ENCODE peak calls at places on chromosome 6, in four cellular contexts. F, U, H and K are unnamed samples.

GRCh38 chr6:42225419-42225818 is 7.8 kb upstream of the MRPS10 start:
- DNase-seq in U (no peak), F (no peak), H (no peak), K (no peak)

GRCh38 chr6:121849477-121849876 is 414.0 kb downstream of the GJA1 start:
- DNase-seq in F (no peak), H (peak), U (peak), K (peak)

GRCh38 chr6:105675715-105676397 is 273.0 kb upstream of the PREP start:
- DNase-seq in F (no peak), H (no peak), U (peak), K (peak)

GRCh38 chr6:134052776-134053120 is 324 bp upstream of the SLC2A12 start:
- DNase-seq in F (no peak), U (no peak), H (no peak), K (no peak)

GRCh38 chr6:139407718-139408222 is 33.3 kb upstream of the CITED2 start:
- DNase-seq in F (no peak), H (peak), U (peak), K (peak)

GRCh38 chr6:11093065-11093590 is 506 bp upstream of the SMIM13 start:
- DNase-seq in F (no peak), H (no peak), U (peak), K (peak)

GRCh38 chr6:158708239-158708638 is 58.4 kb downstream of the SYTL3 start:
- DNase-seq in H (no peak), F (no peak), U (peak), K (peak)

GRCh38 chr6:72825265-72825918 is 203.5 kb downstream of the KCNQ5 start:
- DNase-seq in U (peak), H (no peak), F (no peak), K (peak)

GRCh38 chr6:152233547-152234320 is 403.4 kb downstream of the SYNE1 start:
- DNase-seq in U (no peak), H (no peak), F (no peak), K (peak)

GRCh38 chr6:135331002-135331401 is 149.9 kb downstream of the MYB start:
- DNase-seq in U (peak), H (no peak), F (no peak), K (peak)

GRCh38 chr6:21438237-21438985 is 155.1 kb upstream of the SOX4 start:
- DNase-seq in H (no peak), U (peak), F (no peak), K (peak)

GRCh38 chr6:73560853-73561407 is 40.1 kb upstream of the EEF1A1 start:
- DNase-seq in U (no peak), H (no peak), F (no peak), K (no peak)

GRCh38 chr6:164927288-164928040 is 381.9 kb downstream of the C6orf118 start:
- DNase-seq in U (peak), H (peak), F (peak), K (peak)

GRCh38 chr6:108621117-108621516 is 60.4 kb downstream of the FOXO3 start:
- DNase-seq in U (peak), F (no peak), H (no peak), K (peak)

GRCh38 chr6:51093899-51094665 is 275.4 kb downstream of the TFAP2B start:
- DNase-seq in U (no peak), H (no peak), F (no peak), K (no peak)

GRCh38 chr6:15623282-15624116 is 39.3 kb downstream of the DTNBP1 start:
- DNase-seq in H (peak), U (peak), F (no peak), K (no peak)

GRCh38 chr6:835476-836160 is 142.7 kb upstream of the EXOC2 start:
- DNase-seq in U (no peak), F (no peak), H (no peak), K (peak)

GRCh38 chr6:13273931-13274706 is 54.2 kb downstream of the TBC1D7 start:
- DNase-seq in H (no peak), U (no peak), F (peak), K (no peak)

GRCh38 chr6:17015551-17016381 is 86.1 kb upstream of the STMND1 start:
- DNase-seq in H (no peak), U (no peak), F (peak), K (peak)

GRCh38 chr6:129195666-129196065 is 312.7 kb downstream of the LAMA2 start:
- DNase-seq in U (no peak), F (no peak), H (no peak), K (no peak)

GRCh38 chr6:113073611-113074191 is 726.6 kb downstream of the RFPL4B start:
- DNase-seq in U (peak), F (no peak), H (no peak), K (peak)

GRCh38 chr6:55379895-55380294 is 52.6 kb downstream of the GFRAL start:
- DNase-seq in F (no peak), U (peak), H (no peak), K (peak)

GRCh38 chr6:138970856-138971425 is 17.1 kb downstream of the REPS1 start:
- DNase-seq in H (peak), F (no peak), U (peak), K (peak)

GRCh38 chr6:28218312-28219248 is 6.5 kb upstream of the ZSCAN9 start:
- DNase-seq in H (peak), F (no peak), U (peak), K (peak)

GRCh38 chr6:16700202-16700997 is 60.9 kb downstream of the ATXN1 start:
- DNase-seq in H (no peak), F (no peak), U (no peak), K (no peak)

GRCh38 chr6:52574709-52575489 is 2.0 kb downstream of the TRAM2 start:
- DNase-seq in H (no peak), F (peak), U (peak), K (peak)

GRCh38 chr6:152201134-152201533 is 393.7 kb downstream of the ESR1 start:
- DNase-seq in F (no peak), U (no peak), H (no peak), K (no peak)

GRCh38 chr6:93468291-93468690 is 48.9 kb upstream of the EPHA7 start:
- DNase-seq in U (no peak), F (no peak), H (no peak), K (peak)

GRCh38 chr6:92485487-92485886 is 933.9 kb downstream of the EPHA7 start:
- DNase-seq in U (no peak), H (no peak), F (no peak), K (no peak)

GRCh38 chr6:35736293-35736894 is 438 bp upstream of the ARMC12 start:
- DNase-seq in F (peak), U (peak), H (peak), K (peak)

GRCh38 chr6:56314683-56315523 is 67.5 kb upstream of the COL21A1 start:
- DNase-seq in F (no peak), H (peak), U (peak), K (peak)

GRCh38 chr6:20882014-20882413 is 347.8 kb downstream of the CDKAL1 start:
- DNase-seq in F (no peak), H (no peak), U (no peak), K (no peak)

GRCh38 chr6:129368076-129368475 is 341.9 kb downstream of the ARHGAP18 start:
- DNase-seq in F (no peak), H (no peak), U (no peak), K (no peak)

GRCh38 chr6:166736606-166737005 is 109.6 kb upstream of the RPS6KA2 start:
- DNase-seq in H (peak), U (peak), F (no peak), K (peak)

GRCh38 chr6:29676981-29677601 is 3.9 kb downstream of the ZFP57 start:
- DNase-seq in H (no peak), U (no peak), F (no peak), K (peak)